ENCODE peak calls at places on chromosomes 11 and 22, in seven cellular contexts. N is DND-41, P is right atrium auricular region, J is stomach, L is adrenal gland, I is kidney, T is left ventricle myocardium inferior. G is an unnamed sample.

GRCh38 chr11:58574851-58575250 is 805 bp downstream of the LPXN start:
- DNase-seq in N (no peak), P (no peak), J (no peak), L (no peak), I (no peak), T (no peak), G (no peak)

GRCh38 chr22:24894998-24895397 is 51.5 kb downstream of the LHFPL7 start:
- DNase-seq in N (no peak), P (peak; percentile 87), J (peak; percentile 88), L (peak; percentile 81), I (peak; percentile 89), T (peak; percentile 80), G (peak; percentile 89)

GRCh38 chr11:73760066-73760679 is 701 bp downstream of the RAB6A start:
- DNase-seq in N (peak; percentile 16), P (peak; percentile 62), J (peak; percentile 37), L (peak; percentile 57), I (peak; percentile 87), T (peak; percentile 50), G (peak; percentile 75)

GRCh38 chr11:26842458-26842841 is 120.6 kb upstream of the SLC5A12 start:
- DNase-seq in N (no peak), P (no peak), J (no peak), L (no peak), I (no peak), T (no peak), G (no peak)

GRCh38 chr22:19986410-19987341 is 29.9 kb downstream of the ARVCF start:
- DNase-seq in N (no peak), P (peak; percentile 76), J (peak; percentile 79), L (peak; percentile 76), I (peak; percentile 94), T (peak; percentile 80), G (peak; percentile 88)

GRCh38 chr11:113114452-113115027 is 153.3 kb downstream of the NCAM1 start:
- DNase-seq in N (peak; percentile 9), P (peak; percentile 71), J (peak; percentile 80), L (peak; percentile 74), I (peak; percentile 76), T (peak; percentile 28), G (no peak)

GRCh38 chr22:19533049-19533626 is 8.9 kb upstream of the CLDN5 start:
- DNase-seq in N (no peak), P (no peak), J (no peak), L (no peak), I (no peak), T (no peak), G (no peak)

GRCh38 chr22:38845368-38845740 is 1.5 kb upstream of the NPTXR start:
- DNase-seq in N (no peak), P (no peak), J (no peak), L (no peak), I (no peak), T (no peak), G (no peak)

GRCh38 chr11:129737535-129738230 is 78.0 kb upstream of the TMEM45B start:
- DNase-seq in N (no peak), P (no peak), J (no peak), L (no peak), I (no peak), T (no peak), G (no peak)

GRCh38 chr11:65059959-65060824 is 1.8 kb upstream of the NAALADL1 start:
- DNase-seq in N (no peak), P (no peak), J (no peak), L (no peak), I (no peak), T (no peak), G (peak; percentile 40)

GRCh38 chr11:6608011-6608410 is 4.0 kb downstream of the TAF10 start:
- DNase-seq in N (no peak), P (peak; percentile 56), J (no peak), L (no peak), I (peak; percentile 51), T (no peak), G (peak; percentile 9)
- H3K4me1 ChIP-seq in N (peaks cover 62% of the 10 kb centered on the region), P (no peaks in the 10 kb centered on the region), J (peaks cover 61% of the 10 kb centered on the region), L (peaks cover 34% of the 10 kb centered on the region), I (peaks cover 44% of the 10 kb centered on the region), T (peaks cover 93% of the 10 kb centered on the region), G (peaks cover 34% of the 10 kb centered on the region)

GRCh38 chr22:49770454-49771265 is 57.0 kb downstream of the BRD1 start:
- DNase-seq in N (no peak), P (no peak), J (no peak), L (peak; percentile 8), I (peak; percentile 55), T (peak; percentile 9), G (peak; percentile 21)

GRCh38 chr22:49769691-49770315 is 57.9 kb downstream of the BRD1 start:
- DNase-seq in N (no peak), P (no peak), J (no peak), L (no peak), I (peak; percentile 49), T (peak; percentile 9), G (no peak)

GRCh38 chr22:49773531-49773930 is 54.1 kb downstream of the BRD1 start:
- DNase-seq in N (no peak), P (no peak), J (no peak), L (no peak), I (peak; percentile 45), T (no peak), G (no peak)

GRCh38 chr22:49772692-49773091 is 55.0 kb downstream of the BRD1 start:
- DNase-seq in N (peak; percentile 69), P (no peak), J (no peak), L (no peak), I (peak; percentile 61), T (no peak), G (no peak)

GRCh38 chr22:49771266-49772065 is 56.2 kb downstream of the BRD1 start:
- DNase-seq in N (no peak), P (no peak), J (no peak), L (no peak), I (peak; percentile 74), T (peak; percentile 14), G (no peak)
- H3K4me3 ChIP-seq in N (no peak overlapping the region), P (no peak overlapping the region), J (no peak overlapping the region), L (no peak overlapping the region), I (no peak overlapping the region), T (no peak overlapping the region), G (no peak overlapping the region)

DNA sequence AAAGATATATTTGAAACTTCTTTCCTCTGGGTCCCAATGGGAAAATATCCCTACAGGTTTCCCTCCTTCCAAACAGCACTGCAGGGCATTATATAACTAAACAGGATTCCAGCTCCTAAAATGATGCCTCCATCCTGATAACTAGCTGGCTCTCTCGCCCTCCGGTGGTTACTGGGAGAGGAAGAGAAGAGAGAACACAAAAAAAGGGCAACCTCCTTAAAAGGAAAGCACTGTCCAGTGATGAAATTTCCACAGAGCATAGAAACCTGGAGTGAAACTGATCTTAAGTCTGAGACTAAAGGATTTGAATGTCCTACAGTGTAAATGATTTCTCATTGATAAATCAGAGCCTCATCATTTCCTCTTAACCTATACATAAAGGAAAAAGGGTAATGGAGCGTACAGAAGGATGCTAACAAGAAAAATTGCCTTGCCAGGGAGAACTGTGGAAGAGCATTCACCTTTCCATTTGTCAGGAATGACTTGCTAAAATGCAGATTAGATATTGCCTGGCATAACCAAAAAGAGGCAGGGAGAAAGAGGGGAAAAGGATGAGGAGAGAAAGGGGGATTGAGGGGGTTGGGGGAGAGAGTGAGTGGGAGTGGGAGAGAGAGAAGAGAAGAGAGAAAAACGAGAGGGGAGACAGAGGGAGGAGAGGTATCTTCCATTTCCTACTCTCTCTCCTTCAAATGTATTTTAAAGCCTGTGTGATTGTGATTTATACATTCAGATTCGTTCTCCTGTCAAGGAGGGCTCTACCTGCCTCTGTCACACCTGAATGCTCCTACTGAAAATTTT is 121.4 kb downstream of the APOL5 start:
- DNase-seq in N (peak; percentile 12), P (no peak), J (no peak), L (peak; percentile 55), I (no peak), T (no peak), G (no peak)
- TF ChIP-seq CTCF in N (peak; percentile 59), P (peak; percentile 55), J (no peak), L (peak; percentile 41), I (peak; percentile 39), T (peak; percentile 50), G (no peak)

GRCh38 chr11:5488385-5488784 is at the start of gene OR52D1:
- DNase-seq in N (no peak), P (no peak), J (no peak), L (no peak), I (no peak), T (no peak), G (no peak)

GRCh38 chr11:5486003-5486402 is 2.5 kb upstream of the OR52D1 start:
- DNase-seq in N (no peak), P (no peak), J (no peak), L (no peak), I (no peak), T (no peak), G (no peak)

GRCh38 chr11:5488798-5489399 is 414 bp downstream of the OR52D1 start:
- DNase-seq in N (no peak), P (no peak), J (no peak), L (no peak), I (no peak), T (no peak), G (no peak)

GRCh38 chr11:5486421-5486820 is 2.1 kb upstream of the OR52D1 start:
- DNase-seq in N (no peak), P (no peak), J (no peak), L (no peak), I (no peak), T (no peak), G (no peak)

GRCh38 chr11:5489571-5490357 is 1.3 kb downstream of the OR52D1 start:
- DNase-seq in N (no peak), P (no peak), J (no peak), L (no peak), I (no peak), T (no peak), G (no peak)
- H3K4me1 ChIP-seq in N (no peaks in the 10 kb centered on the region), P (no peaks in the 10 kb centered on the region), J (no peaks in the 10 kb centered on the region), L (no peaks in the 10 kb centered on the region), I (no peaks in the 10 kb centered on the region), T (no peaks in the 10 kb centered on the region), G (no peaks in the 10 kb centered on the region)

DNA sequence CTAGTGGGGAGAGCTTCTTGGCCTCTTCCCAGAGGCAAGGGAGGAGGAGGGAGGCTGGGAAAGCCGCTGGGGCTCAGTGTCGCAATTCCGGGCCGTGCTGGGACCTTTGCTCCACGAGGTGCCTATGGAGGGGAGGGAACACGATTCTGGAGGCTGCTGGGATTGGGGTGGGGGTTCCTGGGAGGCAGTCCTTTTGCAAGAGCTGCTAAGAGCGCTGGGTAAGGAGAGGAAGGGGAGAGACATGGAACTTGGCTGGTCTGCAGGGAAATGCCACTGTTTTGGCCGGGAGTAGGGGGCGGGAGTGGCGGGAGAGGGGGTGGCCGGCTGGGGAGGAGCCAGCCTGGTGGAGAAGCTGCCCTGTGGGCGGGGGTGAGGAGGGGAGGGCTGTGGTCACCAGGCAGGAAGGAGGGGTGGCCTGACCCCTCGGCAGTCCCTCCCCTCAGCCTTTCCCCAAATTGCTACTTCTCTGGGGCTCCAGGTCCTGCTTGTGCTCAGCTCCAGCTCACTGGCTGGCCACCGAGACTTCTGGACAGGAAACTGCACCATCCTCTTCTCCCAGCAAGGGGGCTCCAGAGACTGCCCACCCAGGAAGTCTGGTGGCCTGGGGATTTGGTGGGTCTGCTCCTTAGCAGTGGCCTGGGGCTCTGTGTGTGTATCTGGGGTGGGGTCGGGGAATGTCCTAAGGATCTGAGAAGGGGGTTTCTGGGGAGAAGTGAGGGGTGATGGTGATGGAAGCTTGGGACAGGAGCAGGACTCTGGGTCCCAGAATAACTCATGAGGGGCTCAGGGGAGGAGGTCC is at the start of gene NR1H3:
- DNase-seq in N (no peak), P (peak; percentile 84), J (peak; percentile 79), L (peak; percentile 90), I (peak; percentile 94), T (peak; percentile 86), G (peak; percentile 83)
- H3K4me3 ChIP-seq in N (no peak within 1 kb of the TSS), P (peak within 1 kb of the TSS; percentile 25), J (peak within 1 kb of the TSS; percentile 34), L (peak within 1 kb of the TSS; percentile 23), I (peak within 1 kb of the TSS; percentile 49), T (peak within 1 kb of the TSS; percentile 64), G (no peak within 1 kb of the TSS)